ENCODE peak calls at places on chromosomes 12 and 14, in nine cellular contexts. W is glutamatergic neuron; R is HCT116; T is fibroblast of mammary gland; Y is AG04449; F is CD8-positive, alpha-beta T cell; Q is astrocyte of the spinal cord; H is dorsolateral prefrontal cortex; N is GM10248. D is an unnamed sample.

GRCh38 chr14:95025218-95025617 is 132.1 kb downstream of the DICER1 start:
- DNase-seq in W (no peak), R (no peak), T (no peak), Y (no peak), F (no peak), Q (no peak), H (no peak), N (no peak), D (no peak)

GRCh38 chr12:112877006-112877405 is 29.8 kb upstream of the OAS1 start:
- DNase-seq in W (no peak), R (no peak), T (no peak), Y (no peak), F (no peak), Q (no peak), H (no peak), N (no peak), D (no peak)

GRCh38 chr14:22653012-22653621 is 9.0 kb upstream of the OR6J1 start:
- DNase-seq in W (peak), R (peak), T (peak), Y (no peak), F (peak), Q (peak), H (no peak), N (peak), D (peak)

GRCh38 chr14:53613404-53614253 is 343.0 kb downstream of the BMP4 start:
- DNase-seq in W (no peak), R (peak), T (peak), Y (no peak), F (no peak), Q (peak), H (no peak), N (peak), D (no peak)

GRCh38 chr14:86003998-86004397 is 474.1 kb downstream of the FLRT2 start:
- DNase-seq in W (no peak), R (no peak), T (peak), Y (no peak), F (no peak), Q (peak), H (no peak), N (no peak), D (no peak)

GRCh38 chr14:75518625-75519024 is 3.6 kb upstream of the BATF start:
- DNase-seq in W (no peak), R (peak), T (peak), Y (no peak), F (no peak), Q (no peak), H (no peak), N (no peak), D (no peak)

GRCh38 chr14:58637391-58638230 is at the start of gene DACT1:
- DNase-seq in W (peak), R (no peak), T (peak), Y (no peak), F (no peak), Q (peak), H (peak), N (peak), D (peak)

GRCh38 chr12:49279706-49280159 is 14.9 kb downstream of the TUBA1C start:
- DNase-seq in W (peak), R (no peak), T (no peak), Y (no peak), F (no peak), Q (no peak), H (no peak), N (no peak), D (no peak)

GRCh38 chr12:85005615-85006014 is 30.5 kb downstream of the TSPAN19 start:
- DNase-seq in W (no peak), R (no peak), T (no peak), Y (no peak), F (no peak), Q (no peak), H (no peak), N (no peak), D (no peak)

GRCh38 chr14:77889971-77890442 is 90.1 kb downstream of the ADCK1 start:
- DNase-seq in W (no peak), R (no peak), T (peak), Y (peak), F (no peak), Q (peak), H (peak), N (no peak), D (peak)

GRCh38 chr14:78566017-78566858 is 396.1 kb downstream of the NRXN3 start:
- DNase-seq in W (peak), R (peak), T (peak), Y (peak), F (no peak), Q (peak), H (peak), N (peak), D (peak)

GRCh38 chr14:22627506-22628263 is 16.5 kb downstream of the OR6J1 start:
- DNase-seq in W (no peak), R (no peak), T (no peak), Y (no peak), F (no peak), Q (no peak), H (no peak), N (no peak), D (no peak)

GRCh38 chr14:91214306-91214705 is 30.2 kb downstream of the GPR68 start:
- DNase-seq in W (no peak), R (no peak), T (no peak), Y (no peak), F (no peak), Q (no peak), H (no peak), N (no peak), D (no peak)

GRCh38 chr12:73598626-73599025 is 939.0 kb upstream of the ATXN7L3B start:
- DNase-seq in W (no peak), R (no peak), T (no peak), Y (no peak), F (no peak), Q (peak), H (no peak), N (no peak), D (no peak)

GRCh38 chr12:98260276-98260675 is 255.1 kb upstream of the TMPO start:
- DNase-seq in W (no peak), R (no peak), T (no peak), Y (no peak), F (no peak), Q (no peak), H (no peak), N (no peak), D (no peak)

GRCh38 chr12:26212356-26212755 is 17.0 kb downstream of the SSPN start:
- DNase-seq in W (no peak), R (no peak), T (no peak), Y (no peak), F (no peak), Q (no peak), H (no peak), N (no peak), D (no peak)

GRCh38 chr12:13375583-13376413 is 179.3 kb downstream of the EMP1 start:
- DNase-seq in W (no peak), R (no peak), T (no peak), Y (no peak), F (no peak), Q (no peak), H (no peak), N (no peak), D (no peak)

GRCh38 chr14:49506650-49507049 is 79.5 kb downstream of the RPS29 start:
- DNase-seq in W (no peak), R (no peak), T (no peak), Y (no peak), F (no peak), Q (no peak), H (no peak), N (no peak), D (no peak)

GRCh38 chr12:94244165-94245133 is 96.1 kb downstream of the PLXNC1 start:
- DNase-seq in W (no peak), R (no peak), T (no peak), Y (no peak), F (peak), Q (no peak), H (no peak), N (peak), D (no peak)

GRCh38 chr12:123269395-123269892 is 2.2 kb downstream of the CDK2AP1 start:
- DNase-seq in W (peak), R (no peak), T (peak), Y (no peak), F (no peak), Q (peak), H (peak), N (peak), D (peak)
- TF ChIP-seq CTCF in W (peak), R (no peak), T (no peak), Y (peak), F (no peak), Q (no peak), H (no peak), N (no peak), D (peak)

GRCh38 chr12:75727577-75727976 is 216.2 kb upstream of the KRR1 start:
- DNase-seq in W (no peak), R (no peak), T (no peak), Y (no peak), F (no peak), Q (no peak), H (no peak), N (no peak), D (no peak)
- TF ChIP-seq CTCF in W (no peak), R (peak), T (no peak), Y (no peak), F (no peak), Q (no peak), H (no peak), N (no peak), D (no peak)

DNA sequence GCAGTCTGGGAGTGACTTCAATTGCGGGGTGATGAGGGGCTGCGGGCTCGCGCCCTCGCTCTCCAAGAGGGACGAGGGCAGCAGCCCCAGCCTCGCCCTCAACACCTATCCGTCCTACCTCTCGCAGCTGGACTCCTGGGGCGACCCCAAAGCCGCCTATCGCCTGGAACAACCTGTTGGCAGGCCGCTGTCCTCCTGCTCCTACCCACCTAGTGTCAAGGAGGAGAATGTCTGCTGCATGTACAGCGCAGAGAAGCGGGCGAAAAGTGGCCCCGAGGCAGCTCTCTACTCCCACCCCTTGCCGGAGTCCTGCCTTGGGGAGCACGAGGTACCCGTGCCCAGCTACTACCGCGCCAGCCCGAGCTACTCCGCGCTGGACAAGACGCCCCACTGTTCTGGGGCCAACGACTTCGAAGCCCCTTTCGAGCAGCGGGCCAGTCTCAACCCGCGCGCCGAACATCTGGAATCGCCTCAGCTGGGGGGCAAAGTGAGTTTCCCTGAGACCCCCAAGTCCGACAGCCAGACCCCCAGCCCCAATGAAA is 483 bp downstream of the HOXC10 start:
- DNase-seq in W (no peak), R (no peak), T (no peak), Y (no peak), F (no peak), Q (no peak), H (no peak), N (no peak), D (no peak)
- TF ChIP-seq CTCF in W (no peak), R (no peak), T (no peak), Y (peak), F (no peak), Q (peak), H (no peak), N (no peak), D (no peak)

GRCh38 chr14:64638625-64639024 is 65.6 kb upstream of the PLEKHG3 start:
- DNase-seq in W (no peak), R (no peak), T (no peak), Y (no peak), F (no peak), Q (no peak), H (no peak), N (no peak), D (no peak)

GRCh38 chr14:64637735-64638473 is 66.3 kb upstream of the PLEKHG3 start:
- DNase-seq in W (no peak), R (no peak), T (peak), Y (no peak), F (no peak), Q (no peak), H (no peak), N (no peak), D (no peak)

GRCh38 chr14:64639340-64639821 is 64.8 kb upstream of the PLEKHG3 start:
- DNase-seq in W (no peak), R (no peak), T (no peak), Y (no peak), F (no peak), Q (peak), H (no peak), N (no peak), D (peak)

GRCh38 chr14:64636208-64636979 is 67.8 kb upstream of the PLEKHG3 start:
- DNase-seq in W (peak), R (peak), T (peak), Y (no peak), F (peak), Q (peak), H (peak), N (peak), D (peak)

DNA sequence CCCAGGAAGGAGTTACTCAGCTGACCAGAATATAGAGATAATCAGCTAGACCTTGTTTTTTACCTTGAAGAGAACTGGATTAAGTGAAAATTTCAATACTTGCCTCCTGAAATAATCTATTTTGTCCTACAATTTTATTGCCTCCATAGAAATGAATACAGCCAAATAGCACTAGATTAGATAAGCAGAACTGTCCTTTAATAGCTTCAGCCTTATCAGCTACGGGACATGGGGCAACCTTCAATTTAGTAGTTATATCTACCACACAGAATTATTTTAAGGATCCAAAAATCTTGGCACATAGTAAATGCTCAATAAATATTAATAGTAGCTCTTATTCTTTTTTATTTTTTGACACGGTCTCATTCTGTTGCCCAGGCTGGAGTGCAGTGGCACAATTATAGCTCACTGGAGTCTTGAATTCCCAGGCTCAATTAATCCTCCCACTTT is 67.2 kb upstream of the PLEKHG3 start:
- DNase-seq in W (no peak), R (no peak), T (no peak), Y (no peak), F (no peak), Q (no peak), H (no peak), N (no peak), D (no peak)
- TF ChIP-seq CTCF in W (peak), R (no peak), T (no peak), Y (no peak), F (peak), Q (no peak), H (no peak), N (no peak), D (peak)

D was measured in HFFc6.